ENCODE peak calls at places on chromosomes 16 and 17, in nine cellular contexts. One of them, this sample, is unnamed.

GRCh38 chr16:9395958-9396359 is 304.5 kb downstream of the HAPSTR1 start:
- DNase-seq in fibroblast of pulmonary artery: no peak
- DNase-seq in cardiac fibroblast: no peak
- DNase-seq in stomach: no peak
- DNase-seq in IMR-90: no peak
- DNase-seq in OCI-LY7: no peak
- DNase-seq in CD4-positive, alpha-beta T cell: no peak
- DNase-seq in CD8-positive, alpha-beta T cell: no peak
- DNase-seq in body of pancreas: peak; percentile 74
- DNase-seq in this sample: no peak

GRCh38 chr17:80782536-80783427 is 208.9 kb upstream of the CHMP6 start:
- DNase-seq in fibroblast of pulmonary artery: peak; percentile 10
- DNase-seq in CD4-positive, alpha-beta T cell: peak; percentile 53
- DNase-seq in CD8-positive, alpha-beta T cell: peak; percentile 43
- DNase-seq in OCI-LY7: no peak
- DNase-seq in IMR-90: peak; percentile 59
- DNase-seq in stomach: no peak
- DNase-seq in body of pancreas: no peak
- DNase-seq in cardiac fibroblast: peak; percentile 25
- DNase-seq in this sample: no peak

GRCh38 chr17:40314557-40314953 is 5.6 kb downstream of the RARA start:
- DNase-seq in IMR-90: peak; percentile 91
- DNase-seq in fibroblast of pulmonary artery: peak; percentile 89
- DNase-seq in CD4-positive, alpha-beta T cell: peak; percentile 81
- DNase-seq in OCI-LY7: no peak
- DNase-seq in cardiac fibroblast: peak; percentile 96
- DNase-seq in body of pancreas: peak; percentile 92
- DNase-seq in stomach: peak; percentile 95
- DNase-seq in CD8-positive, alpha-beta T cell: peak; percentile 85
- DNase-seq in this sample: no peak

GRCh38 chr17:17966399-17966798 is 5.8 kb downstream of the TOM1L2 start:
- DNase-seq in IMR-90: no peak
- DNase-seq in CD4-positive, alpha-beta T cell: no peak
- DNase-seq in body of pancreas: no peak
- DNase-seq in fibroblast of pulmonary artery: no peak
- DNase-seq in OCI-LY7: no peak
- DNase-seq in cardiac fibroblast: no peak
- DNase-seq in CD8-positive, alpha-beta T cell: no peak
- DNase-seq in stomach: no peak
- DNase-seq in this sample: no peak

GRCh38 chr17:56269509-56269908 is 116.2 kb downstream of the ANKFN1 start:
- DNase-seq in IMR-90: no peak
- DNase-seq in CD4-positive, alpha-beta T cell: no peak
- DNase-seq in stomach: no peak
- DNase-seq in fibroblast of pulmonary artery: no peak
- DNase-seq in CD8-positive, alpha-beta T cell: no peak
- DNase-seq in OCI-LY7: no peak
- DNase-seq in cardiac fibroblast: no peak
- DNase-seq in body of pancreas: no peak
- DNase-seq in this sample: no peak

GRCh38 chr17:50976951-50977472 is 110.9 kb upstream of the TOB1 start:
- DNase-seq in cardiac fibroblast: peak; percentile 28
- DNase-seq in stomach: no peak
- DNase-seq in body of pancreas: no peak
- DNase-seq in IMR-90: no peak
- DNase-seq in fibroblast of pulmonary artery: peak; percentile 18
- DNase-seq in CD8-positive, alpha-beta T cell: no peak
- DNase-seq in CD4-positive, alpha-beta T cell: no peak
- DNase-seq in OCI-LY7: no peak
- DNase-seq in this sample: no peak

GRCh38 chr17:32873114-32873513 is 3.8 kb downstream of the MYO1D start:
- DNase-seq in body of pancreas: no peak
- DNase-seq in fibroblast of pulmonary artery: no peak
- DNase-seq in cardiac fibroblast: no peak
- DNase-seq in stomach: no peak
- DNase-seq in CD8-positive, alpha-beta T cell: no peak
- DNase-seq in IMR-90: no peak
- DNase-seq in OCI-LY7: no peak
- DNase-seq in CD4-positive, alpha-beta T cell: no peak
- DNase-seq in this sample: no peak

GRCh38 chr17:44043326-44043725 is 23.1 kb downstream of the LSM12 start:
- DNase-seq in OCI-LY7: no peak
- DNase-seq in IMR-90: peak; percentile 63
- DNase-seq in cardiac fibroblast: peak; percentile 88
- DNase-seq in CD8-positive, alpha-beta T cell: no peak
- DNase-seq in CD4-positive, alpha-beta T cell: no peak
- DNase-seq in fibroblast of pulmonary artery: peak; percentile 90
- DNase-seq in body of pancreas: no peak
- DNase-seq in stomach: no peak
- DNase-seq in this sample: no peak

GRCh38 chr17:81514735-81515529 is 2.3 kb upstream of the ACTG1 start:
- DNase-seq in body of pancreas: peak; percentile 79
- DNase-seq in fibroblast of pulmonary artery: peak; percentile 83
- DNase-seq in cardiac fibroblast: peak; percentile 86
- DNase-seq in CD4-positive, alpha-beta T cell: peak; percentile 73
- DNase-seq in stomach: peak; percentile 87
- DNase-seq in IMR-90: peak; percentile 82
- DNase-seq in OCI-LY7: peak; percentile 82
- DNase-seq in CD8-positive, alpha-beta T cell: peak; percentile 50
- DNase-seq in this sample: peak; percentile 54

GRCh38 chr16:23518435-23518891 is 8.2 kb upstream of the GGA2 start:
- DNase-seq in cardiac fibroblast: no peak
- DNase-seq in OCI-LY7: peak; percentile 96
- DNase-seq in IMR-90: peak; percentile 32
- DNase-seq in CD8-positive, alpha-beta T cell: no peak
- DNase-seq in stomach: no peak
- DNase-seq in fibroblast of pulmonary artery: peak; percentile 45
- DNase-seq in CD4-positive, alpha-beta T cell: no peak
- DNase-seq in body of pancreas: no peak
- DNase-seq in this sample: no peak

GRCh38 chr16:84920333-84920732 is 91.0 kb downstream of the ZDHHC7 start:
- DNase-seq in OCI-LY7: no peak
- DNase-seq in CD8-positive, alpha-beta T cell: no peak
- DNase-seq in IMR-90: no peak
- DNase-seq in body of pancreas: no peak
- DNase-seq in CD4-positive, alpha-beta T cell: no peak
- DNase-seq in stomach: no peak
- DNase-seq in fibroblast of pulmonary artery: no peak
- DNase-seq in cardiac fibroblast: no peak
- DNase-seq in this sample: no peak

GRCh38 chr17:2749784-2750181 is 331 bp upstream of the CCDC92B start:
- DNase-seq in fibroblast of pulmonary artery: peak; percentile 78
- DNase-seq in body of pancreas: peak; percentile 83
- DNase-seq in OCI-LY7: no peak
- DNase-seq in cardiac fibroblast: peak; percentile 62
- DNase-seq in CD4-positive, alpha-beta T cell: peak; percentile 72
- DNase-seq in IMR-90: peak; percentile 57
- DNase-seq in stomach: peak; percentile 78
- DNase-seq in CD8-positive, alpha-beta T cell: peak; percentile 62
- DNase-seq in this sample: peak; percentile 91

GRCh38 chr17:50056961-50057330 is 1.0 kb downstream of the ITGA3 start:
- DNase-seq in CD4-positive, alpha-beta T cell: no peak
- DNase-seq in body of pancreas: no peak
- DNase-seq in OCI-LY7: no peak
- DNase-seq in IMR-90: peak; percentile 64
- DNase-seq in cardiac fibroblast: peak; percentile 62
- DNase-seq in fibroblast of pulmonary artery: peak; percentile 47
- DNase-seq in CD8-positive, alpha-beta T cell: no peak
- DNase-seq in stomach: peak; percentile 40
- DNase-seq in this sample: no peak

DNA sequence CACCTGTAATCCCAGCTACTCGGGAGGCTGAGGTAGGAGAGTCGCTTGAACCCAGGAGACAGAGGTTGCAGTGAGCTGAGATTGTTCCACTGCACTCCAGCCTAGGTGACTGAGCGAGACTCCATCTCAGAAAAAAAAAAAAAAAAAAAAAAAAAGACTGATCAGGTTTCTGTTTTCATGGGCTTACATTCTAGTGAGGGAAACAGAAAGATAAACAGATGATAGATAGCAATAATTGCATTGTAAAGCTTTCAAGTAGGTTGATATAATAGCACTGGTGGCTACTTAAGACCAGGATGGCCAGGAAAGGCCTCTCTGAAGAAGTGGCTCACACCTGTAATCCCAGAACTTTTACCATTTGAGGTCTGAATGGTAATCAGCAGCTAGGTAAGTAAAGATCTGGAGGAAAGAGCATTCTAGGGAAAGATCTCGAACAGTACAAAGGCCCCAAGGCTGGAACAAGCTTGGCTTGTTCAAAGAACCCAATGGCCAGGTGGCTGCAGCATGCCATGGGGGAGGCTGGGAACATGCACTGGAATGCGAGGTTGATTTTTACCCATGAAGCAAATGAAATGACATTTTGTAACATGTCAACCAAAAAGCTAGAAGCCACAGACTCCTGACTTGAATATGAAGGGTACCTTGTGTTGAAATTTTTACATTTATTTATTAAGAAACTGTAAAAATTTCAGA is 108.3 kb upstream of the DHX40 start:
- DNase-seq in OCI-LY7: no peak
- DNase-seq in cardiac fibroblast: no peak
- DNase-seq in stomach: no peak
- DNase-seq in CD8-positive, alpha-beta T cell: no peak
- DNase-seq in CD4-positive, alpha-beta T cell: no peak
- DNase-seq in IMR-90: no peak
- DNase-seq in fibroblast of pulmonary artery: no peak
- DNase-seq in body of pancreas: no peak
- DNase-seq in this sample: no peak
- TF ChIP-seq CTCF in OCI-LY7: no peak
- TF ChIP-seq CTCF in cardiac fibroblast: no peak
- TF ChIP-seq CTCF in stomach: no peak
- TF ChIP-seq CTCF in CD8-positive, alpha-beta T cell: no peak
- TF ChIP-seq CTCF in CD4-positive, alpha-beta T cell: no peak
- TF ChIP-seq CTCF in IMR-90: no peak
- TF ChIP-seq CTCF in fibroblast of pulmonary artery: no peak
- TF ChIP-seq CTCF in body of pancreas: no peak
- TF ChIP-seq CTCF in this sample: no peak

DNA sequence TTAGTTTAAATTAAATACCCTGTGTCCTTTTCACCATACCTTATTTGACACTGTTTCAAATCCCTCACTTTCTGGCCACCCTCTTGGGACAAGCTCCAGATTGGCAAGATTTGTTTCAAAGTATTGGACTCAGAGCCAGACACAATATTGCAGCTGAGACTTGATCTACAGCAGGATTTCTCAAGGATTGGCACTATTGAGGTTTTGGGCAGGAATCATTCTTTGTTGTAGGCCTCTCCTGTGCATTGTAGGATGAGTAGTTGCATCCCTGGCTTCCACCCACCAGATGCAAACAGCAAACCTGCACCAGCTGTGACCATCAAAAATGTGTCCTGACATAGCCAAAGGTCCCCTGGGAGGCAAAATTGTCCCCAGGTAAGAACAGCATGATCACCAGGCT is 181.2 kb downstream of the CHD9NB start:
- DNase-seq in stomach: no peak
- DNase-seq in IMR-90: no peak
- DNase-seq in CD4-positive, alpha-beta T cell: no peak
- DNase-seq in OCI-LY7: no peak
- DNase-seq in body of pancreas: no peak
- DNase-seq in CD8-positive, alpha-beta T cell: no peak
- DNase-seq in cardiac fibroblast: no peak
- DNase-seq in fibroblast of pulmonary artery: no peak
- DNase-seq in this sample: no peak
- TF ChIP-seq CTCF in stomach: no peak
- TF ChIP-seq CTCF in IMR-90: no peak
- TF ChIP-seq CTCF in CD4-positive, alpha-beta T cell: no peak
- TF ChIP-seq CTCF in OCI-LY7: no peak
- TF ChIP-seq CTCF in body of pancreas: no peak
- TF ChIP-seq CTCF in CD8-positive, alpha-beta T cell: no peak
- TF ChIP-seq CTCF in cardiac fibroblast: no peak
- TF ChIP-seq CTCF in fibroblast of pulmonary artery: no peak
- TF ChIP-seq CTCF in this sample: no peak

DNA sequence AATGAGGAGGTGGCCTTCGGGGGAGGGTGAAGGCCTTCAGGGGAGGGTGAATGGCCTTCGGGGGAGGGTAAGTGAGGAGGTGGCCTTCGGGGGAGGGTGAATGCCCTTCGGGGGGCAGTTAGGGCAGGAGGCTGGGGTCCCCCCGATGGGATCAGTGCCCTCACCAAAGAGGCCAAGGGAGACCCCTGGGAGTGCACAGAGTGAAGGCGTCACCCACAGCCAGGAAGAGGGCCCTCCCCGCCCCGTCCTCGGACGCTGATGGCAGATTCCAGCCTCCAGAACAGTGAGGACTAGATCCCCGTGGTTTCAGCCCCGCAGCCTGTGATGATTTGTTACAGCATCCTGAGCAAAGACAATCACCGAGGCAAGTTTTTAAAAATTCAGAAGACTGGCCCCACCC is 40.5 kb upstream of the CBFA2T3 start:
- DNase-seq in IMR-90: no peak
- DNase-seq in OCI-LY7: no peak
- DNase-seq in body of pancreas: no peak
- DNase-seq in CD4-positive, alpha-beta T cell: no peak
- DNase-seq in cardiac fibroblast: no peak
- DNase-seq in stomach: no peak
- DNase-seq in fibroblast of pulmonary artery: no peak
- DNase-seq in CD8-positive, alpha-beta T cell: no peak
- DNase-seq in this sample: no peak
- TF ChIP-seq CTCF in IMR-90: no peak
- TF ChIP-seq CTCF in OCI-LY7: no peak
- TF ChIP-seq CTCF in body of pancreas: no peak
- TF ChIP-seq CTCF in CD4-positive, alpha-beta T cell: no peak
- TF ChIP-seq CTCF in cardiac fibroblast: no peak
- TF ChIP-seq CTCF in stomach: no peak
- TF ChIP-seq CTCF in fibroblast of pulmonary artery: no peak
- TF ChIP-seq CTCF in CD8-positive, alpha-beta T cell: no peak
- TF ChIP-seq CTCF in this sample: no peak

DNA sequence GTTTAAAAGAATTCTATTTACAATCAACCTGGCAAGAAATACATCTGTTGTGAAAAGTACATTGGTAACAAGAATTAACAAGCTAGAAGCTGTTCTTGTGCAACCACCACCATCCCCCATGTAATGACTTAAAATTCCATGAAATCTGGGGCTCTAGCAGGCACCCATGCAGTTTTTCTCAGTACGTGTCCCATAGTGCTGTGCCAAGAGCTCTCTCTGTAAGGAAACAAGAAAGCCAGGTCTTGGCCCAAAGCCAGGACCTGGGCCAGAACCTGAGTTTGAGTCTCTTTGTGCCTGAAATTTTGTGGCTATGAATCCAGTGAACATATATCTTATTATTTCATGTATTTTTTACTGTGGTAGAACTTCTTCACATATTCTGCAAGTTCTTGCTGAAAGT is 46.6 kb downstream of the NUP93 start:
- DNase-seq in CD8-positive, alpha-beta T cell: no peak
- DNase-seq in cardiac fibroblast: peak; percentile 51
- DNase-seq in CD4-positive, alpha-beta T cell: no peak
- DNase-seq in fibroblast of pulmonary artery: peak; percentile 73
- DNase-seq in stomach: peak; percentile 66
- DNase-seq in body of pancreas: peak; percentile 79
- DNase-seq in OCI-LY7: no peak
- DNase-seq in IMR-90: no peak
- DNase-seq in this sample: no peak
- TF ChIP-seq CTCF in CD8-positive, alpha-beta T cell: no peak
- TF ChIP-seq CTCF in cardiac fibroblast: no peak
- TF ChIP-seq CTCF in CD4-positive, alpha-beta T cell: no peak
- TF ChIP-seq CTCF in fibroblast of pulmonary artery: no peak
- TF ChIP-seq CTCF in stomach: no peak
- TF ChIP-seq CTCF in body of pancreas: no peak
- TF ChIP-seq CTCF in OCI-LY7: no peak
- TF ChIP-seq CTCF in IMR-90: no peak
- TF ChIP-seq CTCF in this sample: no peak

GRCh38 chr16:73268311-73268997 is 220.5 kb upstream of the ZFHX3 start:
- DNase-seq in fibroblast of pulmonary artery: peak; percentile 7
- DNase-seq in cardiac fibroblast: peak; percentile 5
- DNase-seq in CD8-positive, alpha-beta T cell: no peak
- DNase-seq in CD4-positive, alpha-beta T cell: no peak
- DNase-seq in OCI-LY7: no peak
- DNase-seq in IMR-90: peak; percentile 16
- DNase-seq in stomach: no peak
- DNase-seq in body of pancreas: peak; percentile 9
- DNase-seq in this sample: peak; percentile 11
- TF ChIP-seq CTCF in fibroblast of pulmonary artery: peak; percentile 30
- TF ChIP-seq CTCF in cardiac fibroblast: peak; percentile 27
- TF ChIP-seq CTCF in CD8-positive, alpha-beta T cell: no peak
- TF ChIP-seq CTCF in CD4-positive, alpha-beta T cell: no peak
- TF ChIP-seq CTCF in OCI-LY7: no peak
- TF ChIP-seq CTCF in IMR-90: peak; percentile 25
- TF ChIP-seq CTCF in stomach: no peak
- TF ChIP-seq CTCF in body of pancreas: no peak
- TF ChIP-seq CTCF in this sample: no peak

This sample was measured in endothelial cell.